ENCODE peak calls at places on chromosomes 11 and 22, in nine cellular contexts. J is endodermal cell, U is fibroblast of lung, K is uterus, D is stomach, V is gastrocnemius medialis, L is right atrium auricular region, W is left ventricle myocardium inferior, E is right lobe of liver. I is an unnamed sample. For H3K27me3, the result is how much of the 10 kb centered on the place peaks cover.

GRCh38 chr22:37410174-37411055 is 16.9 kb downstream of the ELFN2 start:
- DNase-seq in J (no peak), U (no peak), K (no peak), D (no peak), V (no peak), L (no peak), W (no peak), E (no peak), I (no peak)

GRCh38 chr11:72683782-72684200 is 9.6 kb upstream of the PDE2A start:
- DNase-seq in J (peak), U (no peak), K (peak), D (peak), V (no peak), L (peak), W (peak), E (peak), I (peak)

GRCh38 chr11:69573751-69574382 is 67.1 kb upstream of the CCND1 start:
- DNase-seq in J (no peak), U (no peak), K (no peak), D (no peak), V (no peak), L (no peak), W (no peak), E (no peak), I (no peak)

GRCh38 chr22:49784630-49784971 is 43.1 kb downstream of the BRD1 start:
- DNase-seq in J (no peak), U (no peak), K (no peak), D (no peak), V (no peak), L (no peak), W (no peak), E (no peak), I (no peak)

GRCh38 chr22:37335819-37336199 is 53.5 kb downstream of the CYTH4 start:
- DNase-seq in J (no peak), U (no peak), K (no peak), D (no peak), V (no peak), L (no peak), W (no peak), E (no peak), I (no peak)

GRCh38 chr11:77473001-77473800 is 693 bp downstream of the PAK1 start:
- DNase-seq in J (peak), U (peak), K (peak), D (peak), V (peak), L (no peak), W (peak), E (peak), I (peak)

GRCh38 chr11:14374922-14375630 is 16.1 kb upstream of the RRAS2 start:
- DNase-seq in J (peak), U (no peak), K (no peak), D (no peak), V (no peak), L (no peak), W (no peak), E (no peak), I (no peak)

GRCh38 chr22:35470903-35471321 is 69.7 kb upstream of the RASD2 start:
- DNase-seq in J (no peak), U (peak), K (no peak), D (no peak), V (no peak), L (no peak), W (no peak), E (no peak), I (no peak)

GRCh38 chr22:30968015-30968923 is at the start of gene MORC2:
- DNase-seq in J (peak), U (peak), K (peak), D (peak), V (peak), L (peak), W (no peak), E (peak), I (no peak)

GRCh38 chr22:39266398-39267030 is 21.7 kb upstream of the PDGFB start:
- DNase-seq in J (no peak), U (peak), K (no peak), D (no peak), V (no peak), L (peak), W (no peak), E (no peak), I (no peak)

GRCh38 chr11:113176561-113176960 is 137.8 kb upstream of the TTC12 start:
- DNase-seq in J (no peak), U (peak), K (no peak), D (no peak), V (no peak), L (no peak), W (no peak), E (no peak), I (no peak)

GRCh38 chr11:67178878-67179277 is 59.8 kb downstream of the KDM2A start:
- DNase-seq in J (no peak), U (peak), K (no peak), D (no peak), V (no peak), L (no peak), W (no peak), E (no peak), I (no peak)

GRCh38 chr22:28023774-28024173 is 104.7 kb upstream of the PITPNB start:
- DNase-seq in J (no peak), U (no peak), K (peak), D (peak), V (no peak), L (peak), W (peak), E (peak), I (no peak)

GRCh38 chr11:64745523-64746328 is 1.8 kb upstream of the RASGRP2 start:
- DNase-seq in J (peak), U (peak), K (peak), D (peak), V (peak), L (peak), W (peak), E (peak), I (peak)

GRCh38 chr22:44845191-44845590 is 92.8 kb downstream of the ARHGAP8 start:
- DNase-seq in J (no peak), U (no peak), K (no peak), D (no peak), V (no peak), L (no peak), W (no peak), E (no peak), I (no peak)

GRCh38 chr11:43447124-43447523 is 88.4 kb downstream of the TTC17 start:
- DNase-seq in J (no peak), U (peak), K (no peak), D (no peak), V (no peak), L (no peak), W (no peak), E (no peak), I (no peak)

GRCh38 chr11:88335284-88335683 is 2.3 kb downstream of the CTSC start:
- DNase-seq in J (no peak), U (no peak), K (no peak), D (no peak), V (no peak), L (no peak), W (no peak), E (no peak), I (no peak)

GRCh38 chr11:128182844-128183243 is 404.5 kb downstream of the ETS1 start:
- DNase-seq in J (peak), U (peak), K (no peak), D (no peak), V (no peak), L (no peak), W (no peak), E (no peak), I (no peak)

GRCh38 chr11:88039512-88040496 is 135.4 kb downstream of the RAB38 start:
- DNase-seq in J (no peak), U (no peak), K (no peak), D (no peak), V (no peak), L (no peak), W (no peak), E (no peak), I (no peak)

GRCh38 chr11:67472882-67473281 is 3.8 kb upstream of the TMEM134 start:
- DNase-seq in J (peak), U (no peak), K (no peak), D (no peak), V (no peak), L (no peak), W (no peak), E (no peak), I (no peak)

GRCh38 chr11:68497761-68498160 is 37.2 kb downstream of the PPP6R3 start:
- DNase-seq in J (no peak), U (no peak), K (no peak), D (no peak), V (no peak), L (no peak), W (no peak), E (no peak), I (no peak)

GRCh38 chr11:68498903-68499883 is 38.6 kb downstream of the PPP6R3 start:
- DNase-seq in J (peak), U (no peak), K (no peak), D (no peak), V (no peak), L (no peak), W (no peak), E (no peak), I (no peak)

GRCh38 chr11:68498313-68498712 is 37.8 kb downstream of the PPP6R3 start:
- DNase-seq in J (no peak), U (no peak), K (no peak), D (peak), V (peak), L (no peak), W (no peak), E (no peak), I (no peak)

GRCh38 chr11:68495872-68496271 is 35.3 kb downstream of the PPP6R3 start:
- DNase-seq in J (no peak), U (no peak), K (no peak), D (no peak), V (no peak), L (no peak), W (no peak), E (no peak), I (no peak)

DNA sequence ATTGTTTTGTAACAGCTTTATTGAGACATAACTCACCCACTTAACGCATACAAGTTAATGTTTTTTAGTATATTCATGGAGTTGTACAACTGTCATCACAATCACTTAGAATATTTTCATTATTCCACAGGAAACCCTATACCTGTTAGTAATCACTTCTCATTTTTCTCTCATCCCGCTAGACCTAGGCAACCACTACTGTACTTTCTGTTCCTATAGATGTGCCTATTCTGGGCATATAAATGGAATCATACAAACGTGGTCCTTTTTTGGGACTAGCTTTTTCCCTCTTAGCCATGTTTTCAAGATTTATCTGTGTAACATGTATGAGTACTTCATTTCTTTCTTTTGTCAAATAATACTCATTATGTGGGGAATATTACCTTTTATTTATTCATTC is 34.8 kb downstream of the PPP6R3 start:
- DNase-seq in J (no peak), U (no peak), K (no peak), D (no peak), V (no peak), L (no peak), W (no peak), E (no peak), I (no peak)
- H3K27me3 ChIP-seq in J (under half), U (under half), K (under half), D (under half), V (under half), L (under half), W (under half), E (under half), I (under half)

DNA sequence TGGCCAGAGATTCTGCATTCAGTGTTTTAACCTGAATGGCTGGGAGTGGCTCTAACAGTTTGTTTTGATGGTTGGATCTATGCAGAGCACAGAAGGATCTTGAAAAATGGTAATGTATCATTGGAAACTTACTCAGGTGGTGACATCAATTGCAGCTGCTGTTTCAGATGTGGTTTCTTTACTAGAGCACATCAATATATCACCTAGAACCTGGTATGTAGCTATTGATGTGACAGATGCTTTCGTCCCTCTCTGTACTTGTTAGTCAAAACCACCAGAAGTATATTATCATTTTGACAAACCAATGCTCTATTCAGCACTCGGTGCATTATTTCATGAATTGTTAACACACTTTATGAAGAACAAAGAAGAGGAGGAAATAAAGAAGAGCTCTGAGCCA is 26.6 kb upstream of the SCN3B start:
- DNase-seq in J (no peak), U (no peak), K (no peak), D (no peak), V (no peak), L (no peak), W (no peak), E (no peak), I (no peak)
- H3K27me3 ChIP-seq in J (under half), U (under half), K (under half), D (under half), V (under half), L (under half), W (under half), E (under half), I (under half)

GRCh38 chr11:1830500-1831223 is 4.1 kb upstream of the SYT8 start:
- DNase-seq in J (peak), U (peak), K (peak), D (peak), V (no peak), L (no peak), W (no peak), E (peak), I (no peak)

GRCh38 chr11:1832181-1832988 is 2.4 kb upstream of the SYT8 start:
- DNase-seq in J (peak), U (peak), K (peak), D (peak), V (no peak), L (no peak), W (peak), E (no peak), I (peak)

GRCh38 chr11:1830119-1830499 is 4.7 kb upstream of the SYT8 start:
- DNase-seq in J (no peak), U (peak), K (no peak), D (no peak), V (no peak), L (no peak), W (no peak), E (no peak), I (no peak)

GRCh38 chr11:1832989-1833365 is 1.8 kb upstream of the SYT8 start:
- DNase-seq in J (peak), U (no peak), K (no peak), D (no peak), V (no peak), L (no peak), W (peak), E (no peak), I (no peak)

GRCh38 chr11:1831338-1832180 is 3.2 kb upstream of the SYT8 start:
- DNase-seq in J (peak), U (no peak), K (peak), D (no peak), V (no peak), L (no peak), W (no peak), E (no peak), I (no peak)
- H3K27me3 ChIP-seq in J (under half), U (under half), K (under half), D (under half), V (under half), L (under half), W (under half), E (under half), I (under half)

GRCh38 chr22:23219787-23220484 is 39.6 kb downstream of the BCR start:
- DNase-seq in J (peak), U (peak), K (no peak), D (peak), V (no peak), L (no peak), W (no peak), E (no peak), I (peak)

GRCh38 chr22:23217171-23218052 is 37.1 kb downstream of the BCR start:
- DNase-seq in J (no peak), U (no peak), K (no peak), D (no peak), V (no peak), L (no peak), W (peak), E (no peak), I (no peak)

GRCh38 chr22:23219317-23219716 is 39.0 kb downstream of the BCR start:
- DNase-seq in J (no peak), U (no peak), K (no peak), D (no peak), V (no peak), L (no peak), W (no peak), E (no peak), I (no peak)

GRCh38 chr22:23218867-23219251 is 38.5 kb downstream of the BCR start:
- DNase-seq in J (peak), U (peak), K (no peak), D (peak), V (no peak), L (no peak), W (peak), E (no peak), I (peak)

GRCh38 chr22:23218053-23218866 is 38.0 kb downstream of the BCR start:
- DNase-seq in J (no peak), U (no peak), K (no peak), D (no peak), V (no peak), L (no peak), W (peak), E (no peak), I (no peak)
- H3K27me3 ChIP-seq in J (under half), U (under half), K (under half), D (under half), V (under half), L (under half), W (under half), E (under half), I (under half)

GRCh38 chr11:94840209-94840608 is 72.1 kb downstream of the AMOTL1 start:
- DNase-seq in J (no peak), U (no peak), K (no peak), D (no peak), V (no peak), L (no peak), W (no peak), E (no peak), I (no peak)
- H3K27me3 ChIP-seq in J (under half), U (under half), K (under half), D (under half), V (under half), L (under half), W (under half), E (under half), I (under half)

I was measured in Peyer's patch.